ENCODE peak calls at places on chromosomes 6 and 20, in seven cellular contexts. D is MM.1S, F is brain microvascular endothelial cell, V is right lobe of liver, O is transverse colon, M is cardiac muscle cell, H is mesendoderm. S is an unnamed sample.

GRCh38 chr6:155216312-155217028 is 47.3 kb upstream of the CLDN20 start:
- DNase-seq in V (no peak), F (no peak), D (no peak), H (peak), O (no peak), M (no peak), S (no peak)

GRCh38 chr6:13687917-13688351 is 23.7 kb downstream of the RANBP9 start:
- DNase-seq in M (no peak), O (no peak), H (no peak), F (no peak), D (no peak), V (no peak), S (no peak)

GRCh38 chr20:16405254-16405653 is 168.0 kb downstream of the KIF16B start:
- DNase-seq in O (no peak), D (no peak), F (no peak), V (no peak), M (no peak), H (no peak), S (no peak)

GRCh38 chr6:49336514-49337131 is 126.4 kb downstream of the MMUT start:
- DNase-seq in M (peak), O (peak), F (peak), D (no peak), H (peak), V (no peak), S (no peak)

GRCh38 chr6:53189554-53189953 is 40.9 kb upstream of the GCM1 start:
- DNase-seq in D (no peak), H (no peak), M (no peak), F (peak), V (no peak), O (no peak), S (peak)

GRCh38 chr6:99270852-99271251 is 78.6 kb downstream of the FAXC start:
- DNase-seq in O (no peak), V (no peak), D (no peak), F (no peak), M (no peak), H (no peak), S (no peak)

GRCh38 chr6:113873043-113873667 is 16.0 kb downstream of the MARCKS start:
- DNase-seq in H (no peak), V (peak), F (no peak), O (peak), M (no peak), D (peak), S (no peak)

GRCh38 chr6:27205375-27206278 is 41.9 kb upstream of the PRSS16 start:
- DNase-seq in V (no peak), M (peak), H (peak), F (peak), D (no peak), O (no peak), S (no peak)

GRCh38 chr6:43941174-43941573 is 171.2 kb downstream of the VEGFA start:
- DNase-seq in D (no peak), O (no peak), V (no peak), H (no peak), M (no peak), F (no peak), S (no peak)

GRCh38 chr20:51301026-51301425 is 241.5 kb downstream of the NFATC2 start:
- DNase-seq in F (no peak), H (no peak), D (no peak), M (no peak), V (no peak), O (no peak), S (no peak)

GRCh38 chr6:91094341-91094740 is 507.5 kb upstream of the MAP3K7 start:
- DNase-seq in H (no peak), M (no peak), V (no peak), F (no peak), D (no peak), O (no peak), S (no peak)

GRCh38 chr6:132520953-132521352 is 8.0 kb upstream of the STX7 start:
- DNase-seq in F (no peak), V (no peak), O (no peak), M (no peak), H (no peak), D (no peak), S (no peak)

GRCh38 chr20:38303908-38304379 is at the start of gene BPI:
- DNase-seq in D (no peak), O (no peak), V (peak), F (no peak), M (no peak), H (no peak), S (peak)

GRCh38 chr6:3247255-3248146 is 11.2 kb upstream of the PSMG4 start:
- DNase-seq in V (no peak), H (peak), F (peak), M (no peak), D (no peak), O (peak), S (peak)

GRCh38 chr20:61738601-61739069 is 327.0 kb downstream of the TAF4 start:
- DNase-seq in V (no peak), M (no peak), F (no peak), H (no peak), O (no peak), D (no peak), S (no peak)

GRCh38 chr6:24777227-24777626 is 2.5 kb downstream of the GMNN start:
- DNase-seq in H (no peak), D (no peak), O (no peak), M (no peak), F (no peak), V (no peak), S (no peak)

GRCh38 chr20:13009682-13010406 is 1.1 kb downstream of the SPTLC3 start:
- DNase-seq in O (peak), H (no peak), M (no peak), D (peak), V (no peak), F (peak), S (peak)

GRCh38 chr6:3304500-3305215 is 45.9 kb downstream of the PSMG4 start:
- DNase-seq in H (no peak), V (no peak), M (no peak), D (no peak), O (peak), F (no peak), S (no peak)

GRCh38 chr6:36028887-36029324 is 1.3 kb downstream of the MAPK14 start:
- DNase-seq in O (peak), D (peak), V (peak), M (peak), H (peak), F (peak), S (peak)

GRCh38 chr20:46399401-46399800 is 7.0 kb downstream of the ELMO2 start:
- DNase-seq in F (no peak), V (no peak), H (no peak), M (no peak), D (peak), O (no peak), S (no peak)

GRCh38 chr6:157066781-157067491 is 256.4 kb downstream of the TMEM242 start:
- DNase-seq in H (no peak), D (no peak), V (no peak), O (no peak), F (no peak), M (no peak), S (no peak)

GRCh38 chr6:157070403-157071107 is 252.8 kb downstream of the TMEM242 start:
- DNase-seq in V (no peak), F (no peak), O (no peak), M (no peak), D (no peak), H (no peak), S (no peak)

GRCh38 chr6:157068691-157069228 is 254.6 kb downstream of the TMEM242 start:
- DNase-seq in O (no peak), M (no peak), D (peak), V (no peak), H (no peak), F (no peak), S (no peak)

GRCh38 chr6:157072128-157072527 is 251.2 kb downstream of the TMEM242 start:
- DNase-seq in H (no peak), O (no peak), V (no peak), D (no peak), F (no peak), M (no peak), S (no peak)

GRCh38 chr6:157069585-157069984 is 253.7 kb downstream of the TMEM242 start:
- DNase-seq in V (no peak), H (peak), M (peak), D (no peak), O (no peak), F (no peak), S (no peak)
- H3K4me3 ChIP-seq in V (no peak), H (no peak), M (no peak), D (no peak), O (no peak), F (no peak), S (no peak)

GRCh38 chr6:25960689-25961088 is 1.9 kb upstream of the TRIM38 start:
- DNase-seq in V (no peak), H (no peak), M (no peak), F (no peak), D (no peak), O (no peak), S (no peak)

GRCh38 chr6:25962368-25963127 is at the start of gene TRIM38:
- DNase-seq in O (peak), V (peak), H (peak), D (peak), F (peak), M (peak), S (peak)

GRCh38 chr6:25966707-25967106 is 4.1 kb downstream of the TRIM38 start:
- DNase-seq in V (no peak), M (no peak), O (no peak), H (no peak), F (no peak), D (no peak), S (no peak)

GRCh38 chr6:25961619-25962367 is 809 bp upstream of the TRIM38 start:
- DNase-seq in F (no peak), D (peak), H (peak), V (no peak), O (no peak), M (no peak), S (no peak)

DNA sequence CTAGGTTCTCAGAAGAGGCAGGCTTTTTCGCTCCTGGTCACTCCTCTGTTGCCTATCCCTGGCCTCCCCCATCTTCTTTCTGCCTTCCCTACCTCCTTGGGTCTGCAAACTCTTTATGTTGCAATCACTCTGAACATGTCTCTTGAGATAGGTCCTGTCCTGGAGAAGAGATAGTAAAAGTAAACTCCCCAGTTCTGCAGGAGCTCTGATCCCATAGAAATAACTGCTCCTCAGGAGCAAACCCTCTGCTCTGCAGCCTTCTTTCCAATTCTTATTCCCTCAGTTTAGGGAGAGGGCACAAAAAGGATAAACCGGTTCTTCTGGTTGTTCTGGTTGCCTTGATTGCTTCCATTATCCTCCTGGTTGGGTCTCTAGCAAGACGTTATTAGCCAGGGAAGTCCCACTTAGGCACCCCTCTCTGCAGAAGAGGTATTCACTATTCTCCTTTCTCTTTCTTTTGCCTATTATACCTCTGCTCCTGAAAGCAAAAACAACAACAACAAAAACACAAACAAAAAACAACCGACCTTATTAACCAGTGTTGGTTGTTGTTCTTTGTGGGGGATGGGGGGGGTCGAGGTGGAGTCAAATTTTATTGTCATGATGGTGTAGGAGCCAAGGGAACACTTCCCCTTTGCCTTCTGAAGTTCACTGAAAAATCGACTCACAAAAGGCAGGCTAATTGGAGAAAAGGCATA is 973 bp downstream of the TRIM38 start:
- DNase-seq in O (no peak), D (no peak), M (no peak), V (no peak), H (peak), F (no peak), S (no peak)
- H3K4me3 ChIP-seq in O (peak), D (peak), M (no peak), V (peak), H (no peak), F (peak), S (peak)

DNA sequence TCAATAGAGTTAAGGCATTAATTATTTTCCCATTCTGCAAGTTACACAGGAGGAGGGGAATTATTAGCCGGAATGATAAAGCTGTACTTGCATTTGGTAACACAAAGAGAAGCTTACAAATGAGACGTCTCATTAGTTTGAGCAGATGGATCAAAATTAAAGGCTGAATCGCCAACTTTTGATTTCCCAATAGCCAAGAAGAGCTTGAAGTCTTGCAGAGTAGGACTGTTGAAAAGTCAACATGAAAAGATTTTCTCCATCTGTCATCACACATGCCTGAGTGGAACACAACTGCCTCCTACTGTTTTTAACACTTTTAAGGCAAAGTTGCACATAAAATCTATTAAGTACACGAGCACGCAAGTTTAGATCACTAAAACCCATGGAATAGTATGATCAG is 176.2 kb downstream of the ASCC3 start:
- DNase-seq in D (no peak), F (no peak), V (no peak), H (no peak), M (no peak), O (no peak), S (no peak)
- H3K4me3 ChIP-seq in D (no peak), F (no peak), V (no peak), H (no peak), M (no peak), O (no peak), S (no peak)

GRCh38 chr6:137415127-137415833 is 78.9 kb downstream of the OLIG3 start:
- DNase-seq in F (peak), H (peak), M (peak), V (peak), O (peak), D (peak), S (peak)
- H3K4me3 ChIP-seq in F (peak), H (peak), M (no peak), V (peak), O (peak), D (peak), S (peak)

DNA sequence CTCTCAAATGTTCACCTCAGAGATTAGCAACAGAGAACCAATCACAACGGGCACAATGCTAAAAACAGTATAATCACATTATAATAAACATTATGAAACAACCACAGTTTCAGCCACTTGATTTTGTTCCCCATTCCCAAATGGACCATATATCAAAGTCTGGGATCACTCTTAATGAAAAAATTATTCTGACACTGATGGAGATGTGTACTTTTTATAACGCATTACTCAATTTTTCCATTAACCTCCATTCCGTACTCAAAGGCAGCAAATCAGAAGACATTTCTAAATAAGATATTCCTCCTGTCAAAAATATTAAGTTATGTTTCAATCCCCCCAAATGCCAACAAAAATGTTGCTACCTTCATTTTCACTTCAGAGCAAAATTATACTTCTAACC is 2.8 kb downstream of the CPNE1 start:
- DNase-seq in O (no peak), H (no peak), M (no peak), F (no peak), D (no peak), V (no peak), S (no peak)
- H3K4me3 ChIP-seq in O (no peak), H (no peak), M (peak), F (peak), D (peak), V (no peak), S (peak)

GRCh38 chr20:31594558-31595379 is 10.3 kb upstream of the ID1 start:
- DNase-seq in V (no peak), D (no peak), M (no peak), H (peak), O (peak), F (no peak), S (no peak)

GRCh38 chr20:31596831-31597482 is 8.1 kb upstream of the ID1 start:
- DNase-seq in O (no peak), V (no peak), H (peak), F (no peak), D (no peak), M (no peak), S (no peak)

GRCh38 chr20:31594002-31594557 is 11.0 kb upstream of the ID1 start:
- DNase-seq in M (no peak), D (no peak), F (no peak), V (no peak), H (no peak), O (no peak), S (no peak)

GRCh38 chr20:31595654-31596411 is 9.3 kb upstream of the ID1 start:
- DNase-seq in O (peak), V (peak), M (peak), D (no peak), F (no peak), H (peak), S (peak)

DNA sequence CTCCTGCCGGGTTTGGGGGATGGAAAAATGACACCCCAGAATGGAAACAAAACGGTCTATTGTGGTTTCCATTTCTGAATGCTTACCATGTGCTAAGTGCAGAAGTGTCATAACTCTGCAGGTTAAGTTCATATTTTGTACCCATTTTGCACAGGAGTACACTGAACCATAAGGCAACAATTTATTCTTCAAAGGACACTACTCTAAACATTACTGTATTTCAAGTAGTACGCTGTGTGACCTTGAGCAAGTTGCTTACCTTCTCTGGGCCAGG is 9.8 kb upstream of the ID1 start:
- DNase-seq in F (no peak), D (no peak), O (no peak), M (no peak), V (no peak), H (no peak), S (no peak)
- H3K4me3 ChIP-seq in F (no peak), D (no peak), O (no peak), M (no peak), V (no peak), H (no peak), S (no peak)

DNA sequence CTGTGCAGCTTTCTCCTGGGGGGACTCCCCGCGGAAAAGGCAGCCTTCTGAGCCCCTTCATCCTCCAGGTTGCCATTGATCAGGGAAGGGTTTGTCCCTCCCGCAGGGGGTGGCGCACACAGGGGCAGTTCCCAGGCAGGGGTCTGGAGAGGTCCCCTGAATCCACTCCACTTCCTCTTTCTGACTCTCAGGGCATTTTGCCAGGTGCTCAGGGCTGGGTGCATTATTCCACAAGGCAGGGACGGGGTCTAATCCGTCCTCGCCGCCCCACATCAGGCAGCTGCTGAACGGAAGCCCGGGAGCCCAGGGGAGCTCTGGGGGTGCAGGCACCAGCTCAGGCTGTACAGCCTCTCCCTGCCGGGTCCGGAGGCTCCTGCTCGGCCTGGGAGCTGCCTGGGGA is 180.9 kb downstream of the TTLL2 start:
- DNase-seq in O (no peak), V (no peak), F (no peak), M (no peak), D (no peak), H (no peak), S (no peak)
- H3K4me3 ChIP-seq in O (no peak), V (no peak), F (no peak), M (no peak), D (no peak), H (no peak), S (no peak)